ENCODE peak calls at places on chromosomes 5 and 9, in seven cellular contexts. One of them, this sample, is unnamed.

GRCh38 chr5:138714694-138715093 is 38.5 kb upstream of the CTNNA1 start:
- DNase-seq in psoas muscle: no peak
- DNase-seq in HAP-1: no peak
- DNase-seq in H54: no peak
- DNase-seq in HTR-8/SVneo: no peak
- DNase-seq in AG10803: no peak
- DNase-seq in caudate nucleus: no peak
- DNase-seq in this sample: no peak

GRCh38 chr5:56075361-56075760 is 80.6 kb upstream of the IL6ST start:
- DNase-seq in HTR-8/SVneo: no peak
- DNase-seq in AG10803: peak; percentile 89
- DNase-seq in psoas muscle: peak; percentile 73
- DNase-seq in caudate nucleus: no peak
- DNase-seq in HAP-1: no peak
- DNase-seq in H54: no peak
- DNase-seq in this sample: peak; percentile 74

GRCh38 chr5:53170748-53171349 is 61.3 kb upstream of the MOCS2 start:
- DNase-seq in H54: no peak
- DNase-seq in psoas muscle: no peak
- DNase-seq in HTR-8/SVneo: peak; percentile 47
- DNase-seq in HAP-1: peak; percentile 14
- DNase-seq in AG10803: peak; percentile 56
- DNase-seq in caudate nucleus: no peak
- DNase-seq in this sample: no peak

GRCh38 chr5:53790026-53790425 is 229.6 kb downstream of the NDUFS4 start:
- DNase-seq in AG10803: no peak
- DNase-seq in HAP-1: no peak
- DNase-seq in caudate nucleus: no peak
- DNase-seq in H54: no peak
- DNase-seq in HTR-8/SVneo: no peak
- DNase-seq in psoas muscle: no peak
- DNase-seq in this sample: no peak

GRCh38 chr5:125137535-125137934 is 391.1 kb upstream of the ZNF608 start:
- DNase-seq in psoas muscle: no peak
- DNase-seq in HTR-8/SVneo: no peak
- DNase-seq in HAP-1: no peak
- DNase-seq in AG10803: no peak
- DNase-seq in caudate nucleus: no peak
- DNase-seq in H54: no peak
- DNase-seq in this sample: no peak

GRCh38 chr9:34809504-34810186 is 99.7 kb upstream of the CCL21 start:
- DNase-seq in HAP-1: no peak
- DNase-seq in H54: no peak
- DNase-seq in HTR-8/SVneo: no peak
- DNase-seq in psoas muscle: no peak
- DNase-seq in caudate nucleus: no peak
- DNase-seq in AG10803: no peak
- DNase-seq in this sample: no peak

GRCh38 chr5:137921931-137922330 is 32.7 kb downstream of the PKD2L2 start:
- DNase-seq in HAP-1: peak; percentile 52
- DNase-seq in AG10803: peak; percentile 64
- DNase-seq in psoas muscle: no peak
- DNase-seq in H54: no peak
- DNase-seq in HTR-8/SVneo: no peak
- DNase-seq in caudate nucleus: no peak
- DNase-seq in this sample: no peak

GRCh38 chr9:116149844-116150243 is 3.7 kb upstream of the PAPPA start:
- DNase-seq in H54: no peak
- DNase-seq in psoas muscle: no peak
- DNase-seq in HTR-8/SVneo: no peak
- DNase-seq in caudate nucleus: no peak
- DNase-seq in AG10803: no peak
- DNase-seq in HAP-1: no peak
- DNase-seq in this sample: no peak

GRCh38 chr9:2291980-2292704 is 277.0 kb downstream of the SMARCA2 start:
- DNase-seq in AG10803: peak; percentile 69
- DNase-seq in HAP-1: no peak
- DNase-seq in caudate nucleus: no peak
- DNase-seq in H54: no peak
- DNase-seq in psoas muscle: peak; percentile 73
- DNase-seq in HTR-8/SVneo: no peak
- DNase-seq in this sample: no peak

GRCh38 chr5:473344-474192 is 30.6 kb downstream of the EXOC3 start:
- DNase-seq in HTR-8/SVneo: peak; percentile 64
- DNase-seq in AG10803: peak; percentile 25
- DNase-seq in HAP-1: peak; percentile 19
- DNase-seq in H54: peak; percentile 76
- DNase-seq in caudate nucleus: peak; percentile 45
- DNase-seq in psoas muscle: peak; percentile 68
- DNase-seq in this sample: peak; percentile 13

GRCh38 chr5:151694035-151694485 is 7.3 kb upstream of the SPARC start:
- DNase-seq in H54: no peak
- DNase-seq in HAP-1: no peak
- DNase-seq in caudate nucleus: peak; percentile 82
- DNase-seq in AG10803: peak; percentile 50
- DNase-seq in HTR-8/SVneo: no peak
- DNase-seq in psoas muscle: no peak
- DNase-seq in this sample: no peak

GRCh38 chr5:163915481-163915961 is 410.1 kb downstream of the MAT2B start:
- DNase-seq in caudate nucleus: no peak
- DNase-seq in AG10803: no peak
- DNase-seq in H54: no peak
- DNase-seq in HTR-8/SVneo: peak; percentile 38
- DNase-seq in HAP-1: peak; percentile 39
- DNase-seq in psoas muscle: no peak
- DNase-seq in this sample: no peak

GRCh38 chr5:153964201-153965101 is 74.3 kb downstream of the FAM114A2 start:
- DNase-seq in AG10803: no peak
- DNase-seq in HTR-8/SVneo: no peak
- DNase-seq in caudate nucleus: no peak
- DNase-seq in HAP-1: no peak
- DNase-seq in psoas muscle: no peak
- DNase-seq in H54: no peak
- DNase-seq in this sample: no peak

GRCh38 chr5:170747851-170748250 is 35.7 kb upstream of the GABRP start:
- DNase-seq in psoas muscle: no peak
- DNase-seq in caudate nucleus: no peak
- DNase-seq in HAP-1: no peak
- DNase-seq in HTR-8/SVneo: no peak
- DNase-seq in AG10803: peak; percentile 3
- DNase-seq in H54: no peak
- DNase-seq in this sample: no peak

GRCh38 chr5:106019271-106019670 is 1651.5 kb downstream of the EFNA5 start:
- DNase-seq in psoas muscle: no peak
- DNase-seq in HAP-1: no peak
- DNase-seq in AG10803: no peak
- DNase-seq in caudate nucleus: no peak
- DNase-seq in HTR-8/SVneo: no peak
- DNase-seq in H54: no peak
- DNase-seq in this sample: no peak

GRCh38 chr5:77771452-77771851 is 4.7 kb downstream of the TBCA start:
- DNase-seq in H54: no peak
- DNase-seq in AG10803: no peak
- DNase-seq in psoas muscle: no peak
- DNase-seq in caudate nucleus: no peak
- DNase-seq in HTR-8/SVneo: no peak
- DNase-seq in HAP-1: no peak
- DNase-seq in this sample: no peak

GRCh38 chr5:66558562-66558961 is 37.6 kb upstream of the MAST4 start:
- DNase-seq in H54: no peak
- DNase-seq in psoas muscle: no peak
- DNase-seq in HTR-8/SVneo: no peak
- DNase-seq in caudate nucleus: no peak
- DNase-seq in HAP-1: no peak
- DNase-seq in AG10803: no peak
- DNase-seq in this sample: no peak

GRCh38 chr5:114174837-114175236 is 187.0 kb upstream of the KCNN2 start:
- DNase-seq in HTR-8/SVneo: no peak
- DNase-seq in AG10803: no peak
- DNase-seq in H54: no peak
- DNase-seq in HAP-1: no peak
- DNase-seq in caudate nucleus: no peak
- DNase-seq in psoas muscle: no peak
- DNase-seq in this sample: no peak

GRCh38 chr5:108564441-108564840 is 182.5 kb upstream of the FBXL17 start:
- DNase-seq in psoas muscle: no peak
- DNase-seq in AG10803: no peak
- DNase-seq in HTR-8/SVneo: no peak
- DNase-seq in caudate nucleus: no peak
- DNase-seq in H54: no peak
- DNase-seq in HAP-1: no peak
- DNase-seq in this sample: no peak

GRCh38 chr9:111599092-111599947 is at the start of gene PTGR1:
- DNase-seq in psoas muscle: peak; percentile 89
- DNase-seq in HAP-1: peak; percentile 77
- DNase-seq in AG10803: peak; percentile 86
- DNase-seq in caudate nucleus: peak; percentile 71
- DNase-seq in HTR-8/SVneo: peak; percentile 78
- DNase-seq in H54: peak; percentile 81
- DNase-seq in this sample: peak; percentile 59

GRCh38 chr5:87954121-87954520 is 314.5 kb downstream of the TMEM161B start:
- DNase-seq in psoas muscle: no peak
- DNase-seq in caudate nucleus: no peak
- DNase-seq in AG10803: no peak
- DNase-seq in HAP-1: peak; percentile 84
- DNase-seq in H54: no peak
- DNase-seq in HTR-8/SVneo: no peak
- DNase-seq in this sample: no peak

GRCh38 chr9:133693116-133693515 is 45.0 kb downstream of the SARDH start:
- DNase-seq in HTR-8/SVneo: no peak
- DNase-seq in AG10803: no peak
- DNase-seq in HAP-1: no peak
- DNase-seq in H54: no peak
- DNase-seq in caudate nucleus: no peak
- DNase-seq in psoas muscle: peak; percentile 38
- DNase-seq in this sample: no peak

GRCh38 chr5:134438641-134439621 is 27.2 kb upstream of the CDKN2AIPNL start:
- DNase-seq in HAP-1: no peak
- DNase-seq in H54: peak; percentile 51
- DNase-seq in AG10803: peak; percentile 99
- DNase-seq in HTR-8/SVneo: peak; percentile 49
- DNase-seq in caudate nucleus: no peak
- DNase-seq in psoas muscle: peak; percentile 89
- DNase-seq in this sample: peak; percentile 78

GRCh38 chr5:134511796-134512660 is 13.4 kb upstream of the JADE2 start:
- DNase-seq in caudate nucleus: no peak
- DNase-seq in HTR-8/SVneo: no peak
- DNase-seq in H54: no peak
- DNase-seq in HAP-1: no peak
- DNase-seq in psoas muscle: peak; percentile 94
- DNase-seq in AG10803: peak; percentile 87
- DNase-seq in this sample: peak; percentile 79

GRCh38 chr5:6805835-6806234 is 92.6 kb downstream of the TENT4A start:
- DNase-seq in AG10803: no peak
- DNase-seq in caudate nucleus: no peak
- DNase-seq in HTR-8/SVneo: no peak
- DNase-seq in HAP-1: no peak
- DNase-seq in H54: no peak
- DNase-seq in psoas muscle: no peak
- DNase-seq in this sample: no peak

GRCh38 chr5:150080696-150081435 is 5.5 kb downstream of the CSF1R start:
- DNase-seq in HAP-1: no peak
- DNase-seq in AG10803: no peak
- DNase-seq in caudate nucleus: no peak
- DNase-seq in HTR-8/SVneo: no peak
- DNase-seq in H54: no peak
- DNase-seq in psoas muscle: no peak
- DNase-seq in this sample: no peak

GRCh38 chr5:146188358-146188757 is 5.9 kb upstream of the LARS1 start:
- DNase-seq in psoas muscle: no peak
- DNase-seq in HTR-8/SVneo: no peak
- DNase-seq in H54: peak; percentile 67
- DNase-seq in caudate nucleus: no peak
- DNase-seq in AG10803: peak; percentile 39
- DNase-seq in HAP-1: no peak
- DNase-seq in this sample: no peak

GRCh38 chr9:126234681-126235349 is 91.8 kb upstream of the MVB12B start:
- DNase-seq in HTR-8/SVneo: no peak
- DNase-seq in caudate nucleus: no peak
- DNase-seq in H54: no peak
- DNase-seq in HAP-1: no peak
- DNase-seq in psoas muscle: no peak
- DNase-seq in AG10803: no peak
- DNase-seq in this sample: no peak

GRCh38 chr5:103450333-103451061 is 112.1 kb downstream of the NUDT12 start:
- DNase-seq in H54: no peak
- DNase-seq in HAP-1: no peak
- DNase-seq in AG10803: peak; percentile 94
- DNase-seq in caudate nucleus: no peak
- DNase-seq in psoas muscle: no peak
- DNase-seq in HTR-8/SVneo: peak; percentile 39
- DNase-seq in this sample: no peak

GRCh38 chr9:33778700-33779351 is 16.5 kb upstream of the PRSS3 start:
- DNase-seq in AG10803: peak; percentile 54
- DNase-seq in HTR-8/SVneo: peak; percentile 34
- DNase-seq in HAP-1: peak; percentile 74
- DNase-seq in psoas muscle: no peak
- DNase-seq in H54: no peak
- DNase-seq in caudate nucleus: peak; percentile 3
- DNase-seq in this sample: no peak

GRCh38 chr5:15968994-15969393 is 210.6 kb downstream of the MARCHF11 start:
- DNase-seq in caudate nucleus: no peak
- DNase-seq in HAP-1: no peak
- DNase-seq in AG10803: peak; percentile 10
- DNase-seq in H54: no peak
- DNase-seq in psoas muscle: no peak
- DNase-seq in HTR-8/SVneo: no peak
- DNase-seq in this sample: no peak

GRCh38 chr9:130521715-130522114 is 57.7 kb upstream of the FUBP3 start:
- DNase-seq in H54: no peak
- DNase-seq in HTR-8/SVneo: no peak
- DNase-seq in psoas muscle: no peak
- DNase-seq in HAP-1: no peak
- DNase-seq in AG10803: no peak
- DNase-seq in caudate nucleus: no peak
- DNase-seq in this sample: no peak

GRCh38 chr9:113620377-113621161 is 157.0 kb downstream of the RGS3 start:
- DNase-seq in AG10803: peak; percentile 95
- DNase-seq in caudate nucleus: no peak
- DNase-seq in H54: no peak
- DNase-seq in HTR-8/SVneo: peak; percentile 89
- DNase-seq in psoas muscle: peak; percentile 72
- DNase-seq in HAP-1: no peak
- DNase-seq in this sample: peak; percentile 44

GRCh38 chr5:134103397-134103796 is 11.1 kb upstream of the TCF7 start:
- DNase-seq in AG10803: no peak
- DNase-seq in psoas muscle: peak; percentile 29
- DNase-seq in caudate nucleus: no peak
- DNase-seq in HAP-1: no peak
- DNase-seq in H54: no peak
- DNase-seq in HTR-8/SVneo: no peak
- DNase-seq in this sample: no peak

GRCh38 chr9:115691097-115691496 is 462.5 kb upstream of the PAPPA start:
- DNase-seq in HAP-1: no peak
- DNase-seq in AG10803: peak; percentile 99
- DNase-seq in caudate nucleus: no peak
- DNase-seq in HTR-8/SVneo: peak; percentile 23
- DNase-seq in H54: no peak
- DNase-seq in psoas muscle: no peak
- DNase-seq in this sample: no peak

GRCh38 chr5:124022966-124023365 is 511.0 kb downstream of the CSNK1G3 start:
- DNase-seq in AG10803: no peak
- DNase-seq in psoas muscle: no peak
- DNase-seq in HTR-8/SVneo: no peak
- DNase-seq in caudate nucleus: no peak
- DNase-seq in HAP-1: no peak
- DNase-seq in H54: no peak
- DNase-seq in this sample: no peak

GRCh38 chr9:100554935-100555401 is 22.9 kb upstream of the CAVIN4 start:
- DNase-seq in H54: no peak
- DNase-seq in caudate nucleus: peak; percentile 54
- DNase-seq in HTR-8/SVneo: no peak
- DNase-seq in AG10803: peak; percentile 49
- DNase-seq in HAP-1: no peak
- DNase-seq in psoas muscle: no peak
- DNase-seq in this sample: no peak

GRCh38 chr9:116337015-116337414 is 183.4 kb downstream of the PAPPA start:
- DNase-seq in psoas muscle: no peak
- DNase-seq in HAP-1: no peak
- DNase-seq in AG10803: peak; percentile 59
- DNase-seq in caudate nucleus: no peak
- DNase-seq in H54: peak; percentile 32
- DNase-seq in HTR-8/SVneo: no peak
- DNase-seq in this sample: no peak

This sample was measured in tibial nerve.